ENCODE peak calls at places on chromosomes 16 and 17, in nine cellular contexts. O, Q, V, D, H, S, Z, B and E are unnamed samples.

GRCh38 chr17:37483311-37484039 is 6.2 kb upstream of the DUSP14 start:
- DNase-seq in O (no peak), Q (no peak), V (no peak), D (peak), H (no peak), S (peak), Z (peak), B (no peak), E (no peak)

GRCh38 chr17:40417609-40418427 is at the start of gene TOP2A:
- DNase-seq in O (peak), Q (peak), V (peak), D (peak), H (peak), S (peak), Z (peak), B (peak), E (peak)

GRCh38 chr16:67001726-67002125 is 13.3 kb downstream of the CES4A start:
- DNase-seq in O (no peak), Q (no peak), V (no peak), D (no peak), H (no peak), S (no peak), Z (no peak), B (no peak), E (no peak)

GRCh38 chr17:50037321-50038107 is 18.4 kb upstream of the ITGA3 start:
- DNase-seq in O (peak), Q (peak), V (no peak), D (no peak), H (peak), S (no peak), Z (peak), B (peak), E (no peak)

GRCh38 chr16:86375841-86376240 is 134.5 kb upstream of the FOXF1 start:
- DNase-seq in O (no peak), Q (no peak), V (no peak), D (no peak), H (no peak), S (no peak), Z (no peak), B (no peak), E (no peak)

GRCh38 chr16:71426069-71426879 is 15.6 kb downstream of the TLE7 start:
- DNase-seq in O (peak), Q (peak), V (peak), D (no peak), H (no peak), S (no peak), Z (peak), B (peak), E (peak)

GRCh38 chr16:54289242-54290051 is 2.9 kb upstream of the IRX3 start:
- DNase-seq in O (peak), Q (no peak), V (no peak), D (no peak), H (no peak), S (no peak), Z (no peak), B (no peak), E (no peak)

GRCh38 chr17:77329741-77330531 is 189.2 kb downstream of the SEC14L1 start:
- DNase-seq in O (no peak), Q (peak), V (no peak), D (no peak), H (peak), S (no peak), Z (no peak), B (no peak), E (peak)

GRCh38 chr17:32912218-32912897 is 15.6 kb upstream of the TMEM98 start:
- DNase-seq in O (peak), Q (peak), V (no peak), D (peak), H (no peak), S (peak), Z (peak), B (peak), E (peak)

GRCh38 chr16:78465730-78466129 is 366.3 kb downstream of the WWOX start:
- DNase-seq in O (no peak), Q (no peak), V (no peak), D (no peak), H (no peak), S (no peak), Z (no peak), B (no peak), E (no peak)

GRCh38 chr17:37111329-37111728 is 162.6 kb downstream of the AATF start:
- DNase-seq in O (no peak), Q (no peak), V (no peak), D (no peak), H (peak), S (no peak), Z (no peak), B (no peak), E (no peak)

GRCh38 chr16:84357191-84357651 is 11.1 kb upstream of the ATP2C2 start:
- DNase-seq in O (no peak), Q (no peak), V (peak), D (no peak), H (no peak), S (no peak), Z (no peak), B (peak), E (no peak)

GRCh38 chr16:22300427-22301071 is 3.3 kb downstream of the POLR3E start:
- DNase-seq in O (peak), Q (no peak), V (peak), D (no peak), H (peak), S (peak), Z (peak), B (peak), E (no peak)

GRCh38 chr17:13395346-13395745 is 206.4 kb downstream of the HS3ST3A1 start:
- DNase-seq in O (no peak), Q (no peak), V (no peak), D (no peak), H (no peak), S (no peak), Z (no peak), B (no peak), E (no peak)

GRCh38 chr16:78704421-78704820 is 605.0 kb downstream of the WWOX start:
- DNase-seq in O (no peak), Q (no peak), V (no peak), D (peak), H (no peak), S (no peak), Z (no peak), B (no peak), E (no peak)

GRCh38 chr16:72255785-72256184 is 83.8 kb upstream of the PMFBP1 start:
- DNase-seq in O (no peak), Q (no peak), V (no peak), D (no peak), H (no peak), S (no peak), Z (peak), B (peak), E (no peak)

GRCh38 chr16:80691111-80691761 is 113.2 kb downstream of the CDYL2 start:
- DNase-seq in O (no peak), Q (no peak), V (no peak), D (no peak), H (no peak), S (no peak), Z (no peak), B (no peak), E (no peak)

GRCh38 chr17:56699186-56699895 is 105.8 kb downstream of the NOG start:
- DNase-seq in O (peak), Q (no peak), V (no peak), D (peak), H (no peak), S (peak), Z (peak), B (peak), E (peak)

GRCh38 chr17:60155427-60155814 is 5.6 kb downstream of the CA4 start:
- DNase-seq in O (no peak), Q (no peak), V (no peak), D (no peak), H (no peak), S (no peak), Z (no peak), B (no peak), E (no peak)

GRCh38 chr17:81834831-81835267 is at the start of gene PPP1R27:
- DNase-seq in O (no peak), Q (no peak), V (no peak), D (no peak), H (no peak), S (no peak), Z (no peak), B (no peak), E (no peak)

GRCh38 chr17:39695089-39695474 is 4.8 kb upstream of the ERBB2 start:
- DNase-seq in O (no peak), Q (no peak), V (no peak), D (no peak), H (no peak), S (no peak), Z (no peak), B (no peak), E (no peak)

GRCh38 chr17:40110026-40110425 is 9.6 kb upstream of the NR1D1 start:
- DNase-seq in O (no peak), Q (peak), V (no peak), D (no peak), H (no peak), S (no peak), Z (no peak), B (no peak), E (no peak)

GRCh38 chr17:71055128-71055527 is 885.8 kb downstream of the KCNJ2 start:
- DNase-seq in O (no peak), Q (no peak), V (no peak), D (no peak), H (no peak), S (no peak), Z (no peak), B (peak), E (no peak)

GRCh38 chr16:29974291-29975133 is 844 bp downstream of the TAOK2 start:
- DNase-seq in O (peak), Q (no peak), V (peak), D (no peak), H (no peak), S (peak), Z (peak), B (no peak), E (no peak)

GRCh38 chr17:10622610-10623485 is 34.3 kb downstream of the MYH3 start:
- DNase-seq in O (no peak), Q (no peak), V (no peak), D (no peak), H (no peak), S (no peak), Z (no peak), B (peak), E (no peak)

GRCh38 chr17:977163-977562 is 2.4 kb downstream of the NXN start:
- DNase-seq in O (no peak), Q (no peak), V (no peak), D (no peak), H (no peak), S (no peak), Z (no peak), B (peak), E (no peak)

GRCh38 chr16:67187175-67187900 is 2.6 kb downstream of the EXOC3L1 start:
- DNase-seq in O (no peak), Q (peak), V (no peak), D (no peak), H (no peak), S (no peak), Z (no peak), B (no peak), E (no peak)

GRCh38 chr17:8574687-8575086 is 55.8 kb downstream of the MYH10 start:
- DNase-seq in O (no peak), Q (no peak), V (no peak), D (no peak), H (no peak), S (no peak), Z (peak), B (no peak), E (no peak)
- TF ChIP-seq CTCF in O (no peak), Q (peak), V (no peak), D (no peak), H (no peak), S (peak), Z (peak), B (no peak), E (peak)

GRCh38 chr16:3058173-3059030 is 7.0 kb upstream of the IL32 start:
- DNase-seq in O (peak), Q (peak), V (peak), D (no peak), H (no peak), S (no peak), Z (no peak), B (peak), E (no peak)
- TF ChIP-seq CTCF in O (no peak), Q (no peak), V (no peak), D (no peak), H (no peak), S (no peak), Z (no peak), B (peak), E (no peak)

DNA sequence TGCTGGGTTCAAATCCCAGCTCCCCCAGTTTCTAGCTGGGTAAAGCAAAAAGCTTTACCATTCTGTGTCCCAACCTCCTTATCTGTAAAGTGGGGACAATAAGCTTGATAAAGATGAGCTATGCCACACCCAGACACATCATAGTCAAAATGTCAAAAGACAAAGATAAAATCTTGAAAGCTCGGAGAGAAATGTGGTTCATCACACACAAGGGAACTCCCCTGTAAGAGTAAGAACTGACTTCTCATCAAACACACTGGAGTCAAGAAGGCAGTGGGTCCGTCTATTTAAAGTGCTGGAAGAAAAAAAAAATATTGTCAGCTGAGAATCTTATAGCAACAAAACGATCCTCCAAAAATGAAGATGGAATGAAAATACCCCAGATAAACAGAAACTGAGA is 25.3 kb downstream of the CACNG5 start:
- DNase-seq in O (no peak), Q (no peak), V (no peak), D (no peak), H (no peak), S (no peak), Z (no peak), B (no peak), E (no peak)
- TF ChIP-seq CTCF in O (no peak), Q (no peak), V (no peak), D (no peak), H (no peak), S (no peak), Z (no peak), B (no peak), E (no peak)

GRCh38 chr17:75614006-75614405 is 19.2 kb upstream of the SMIM5 start:
- DNase-seq in O (no peak), Q (no peak), V (no peak), D (no peak), H (no peak), S (no peak), Z (no peak), B (no peak), E (no peak)
- TF ChIP-seq CTCF in O (no peak), Q (no peak), V (no peak), D (no peak), H (no peak), S (no peak), Z (no peak), B (peak), E (peak)

GRCh38 chr17:45284176-45285140 is 22.6 kb upstream of the SPATA32 start:
- DNase-seq in O (no peak), Q (no peak), V (peak), D (no peak), H (no peak), S (peak), Z (no peak), B (peak), E (no peak)
- TF ChIP-seq CTCF in O (no peak), Q (no peak), V (no peak), D (peak), H (no peak), S (peak), Z (peak), B (peak), E (peak)